ENCODE peak calls at places on chromosomes 13 and 19, in four cellular contexts. L is body of pancreas; N is immature natural killer cell; I is stimulated activated CD8-positive, alpha-beta memory T cell treated with anti-CD3 and anti-CD28 coated beads, Interleukin-7, amount 100 ng/mL, for 1 hour. H is an unnamed sample.

GRCh38 chr13:113176292-113176691 is 17.8 kb downstream of the PROZ start:
- DNase-seq in I (peak), L (no peak), N (peak), H (no peak)

GRCh38 chr19:29372461-29372860 is 153.3 kb upstream of the VSTM2B start:
- DNase-seq in I (no peak), L (no peak), N (no peak), H (no peak)

GRCh38 chr13:77543711-77544110 is 8.2 kb downstream of the SCEL start:
- DNase-seq in N (no peak), L (no peak), I (no peak), H (no peak)

GRCh38 chr13:46666727-46667456 is 113.9 kb downstream of the LRCH1 start:
- DNase-seq in I (no peak), L (no peak), N (no peak), H (no peak)

GRCh38 chr13:114109646-114110045 is 22.8 kb downstream of the RASA3 start:
- DNase-seq in N (peak), L (no peak), I (no peak), H (no peak)

GRCh38 chr13:32746474-32746873 is 160.2 kb downstream of the PDS5B start:
- DNase-seq in L (no peak), N (peak), I (no peak), H (peak)

GRCh38 chr19:49331616-49332055 is 3.6 kb upstream of the CD37 start:
- DNase-seq in N (peak), L (peak), I (no peak), H (peak)

GRCh38 chr19:38784224-38784623 is 4.8 kb upstream of the LGALS7B start:
- DNase-seq in N (no peak), I (no peak), L (no peak), H (no peak)

GRCh38 chr19:45069056-45069455 is 7.2 kb downstream of the ZNF296 start:
- DNase-seq in L (no peak), I (no peak), N (no peak), H (no peak)

GRCh38 chr13:92967923-92968322 is 258.7 kb upstream of the GPC6 start:
- DNase-seq in I (no peak), N (no peak), L (no peak), H (no peak)

GRCh38 chr19:42092350-42092749 is 16.4 kb downstream of the ZNF574 start:
- DNase-seq in I (no peak), N (peak), L (no peak), H (no peak)

GRCh38 chr19:37997911-37998344 is 90.9 kb downstream of the SIPA1L3 start:
- DNase-seq in N (no peak), L (no peak), I (no peak), H (peak)

GRCh38 chr19:24054044-24054935 is 32.7 kb upstream of the ZNF254 start:
- DNase-seq in N (no peak), L (no peak), I (no peak), H (peak)

GRCh38 chr19:21109116-21109515 is 27.1 kb downstream of the ZNF714 start:
- DNase-seq in I (no peak), L (no peak), N (no peak), H (no peak)

GRCh38 chr19:43997631-43998290 is 5.0 kb upstream of the ZNF230 start:
- DNase-seq in I (no peak), N (no peak), L (no peak), H (no peak)

GRCh38 chr19:41255171-41255570 is 9.0 kb upstream of the HNRNPUL1 start:
- DNase-seq in I (no peak), L (no peak), N (no peak), H (no peak)

GRCh38 chr13:114144606-114145244 is 12.3 kb upstream of the RASA3 start:
- DNase-seq in N (no peak), I (no peak), L (no peak), H (no peak)

GRCh38 chr19:19613456-19613855 is 5.0 kb downstream of the PBX4 start:
- DNase-seq in I (no peak), L (no peak), N (no peak), H (no peak)

GRCh38 chr19:13208964-13209796 is 59.0 kb downstream of the IER2 start:
- DNase-seq in I (no peak), N (no peak), L (no peak), H (no peak)

GRCh38 chr19:6639439-6639838 is 30.5 kb downstream of the TNFSF14 start:
- DNase-seq in N (no peak), L (no peak), I (no peak), H (no peak)

GRCh38 chr19:55196803-55197202 is 12.5 kb downstream of the PTPRH start:
- DNase-seq in L (no peak), I (no peak), N (no peak), H (no peak)

GRCh38 chr13:73492811-73493210 is 434.0 kb downstream of the KLF5 start:
- DNase-seq in I (no peak), N (no peak), L (no peak), H (no peak)

GRCh38 chr13:72782717-72783116 is 784 bp downstream of the PIBF1 start:
- DNase-seq in N (peak), L (no peak), I (no peak), H (no peak)

H was measured in astrocyte of the cerebellum.